ENCODE peak calls at places on chromosomes 1 and 21, in five cellular contexts. One of them, this sample, is unnamed.
A peak's percentile ranks its signal among the peaks of the same experiment; 100 is the strongest.

GRCh38 chr21:42195378-42196031 is 23.4 kb upstream of the ABCG1 start:
- DNase-seq in A549: no peak
- DNase-seq in ovary: no peak
- DNase-seq in transverse colon: peak; percentile 44
- DNase-seq in sigmoid colon: no peak
- DNase-seq in this sample: no peak

GRCh38 chr1:52533710-52534109 is 19.2 kb downstream of the TUT4 start:
- DNase-seq in A549: no peak
- DNase-seq in ovary: no peak
- DNase-seq in transverse colon: no peak
- DNase-seq in sigmoid colon: no peak
- DNase-seq in this sample: no peak

GRCh38 chr1:6591222-6591621 is 11.4 kb downstream of the ZBTB48 start:
- DNase-seq in A549: no peak
- DNase-seq in ovary: no peak
- DNase-seq in transverse colon: no peak
- DNase-seq in sigmoid colon: no peak
- DNase-seq in this sample: no peak

GRCh38 chr1:23625459-23625858 is 66.1 kb upstream of the RPL11 start:
- DNase-seq in A549: no peak
- DNase-seq in ovary: no peak
- DNase-seq in transverse colon: no peak
- DNase-seq in sigmoid colon: no peak
- DNase-seq in this sample: no peak

GRCh38 chr1:36108314-36108713 is 16.7 kb downstream of the COL8A2 start:
- DNase-seq in A549: no peak
- DNase-seq in ovary: no peak
- DNase-seq in transverse colon: no peak
- DNase-seq in sigmoid colon: no peak
- DNase-seq in this sample: no peak

GRCh38 chr1:25875856-25876692 is 566 bp upstream of the PAQR7 start:
- DNase-seq in A549: no peak
- DNase-seq in ovary: no peak
- DNase-seq in transverse colon: no peak
- DNase-seq in sigmoid colon: no peak
- DNase-seq in this sample: no peak

GRCh38 chr1:198246331-198246730 is 89.5 kb downstream of the NEK7 start:
- DNase-seq in A549: no peak
- DNase-seq in ovary: no peak
- DNase-seq in transverse colon: no peak
- DNase-seq in sigmoid colon: no peak
- DNase-seq in this sample: no peak

GRCh38 chr1:98119793-98120192 is 199.0 kb upstream of the DPYD start:
- DNase-seq in A549: peak; percentile 7
- DNase-seq in ovary: no peak
- DNase-seq in transverse colon: no peak
- DNase-seq in sigmoid colon: no peak
- DNase-seq in this sample: peak; percentile 27

GRCh38 chr1:20485527-20486456 is at the start of gene CAMK2N1:
- DNase-seq in A549: peak; percentile 64
- DNase-seq in ovary: peak; percentile 88
- DNase-seq in transverse colon: peak; percentile 86
- DNase-seq in sigmoid colon: peak; percentile 93
- DNase-seq in this sample: peak; percentile 64
- H3K4me1 ChIP-seq in A549: peaks cover 29% of the 10 kb centered on the region
- H3K4me1 ChIP-seq in ovary: peaks cover 11% of the 10 kb centered on the region
- H3K4me1 ChIP-seq in transverse colon: peaks cover 10% of the 10 kb centered on the region
- H3K4me1 ChIP-seq in sigmoid colon: peaks cover 39% of the 10 kb centered on the region
- H3K4me1 ChIP-seq in this sample: peaks cover 36% of the 10 kb centered on the region

DNA sequence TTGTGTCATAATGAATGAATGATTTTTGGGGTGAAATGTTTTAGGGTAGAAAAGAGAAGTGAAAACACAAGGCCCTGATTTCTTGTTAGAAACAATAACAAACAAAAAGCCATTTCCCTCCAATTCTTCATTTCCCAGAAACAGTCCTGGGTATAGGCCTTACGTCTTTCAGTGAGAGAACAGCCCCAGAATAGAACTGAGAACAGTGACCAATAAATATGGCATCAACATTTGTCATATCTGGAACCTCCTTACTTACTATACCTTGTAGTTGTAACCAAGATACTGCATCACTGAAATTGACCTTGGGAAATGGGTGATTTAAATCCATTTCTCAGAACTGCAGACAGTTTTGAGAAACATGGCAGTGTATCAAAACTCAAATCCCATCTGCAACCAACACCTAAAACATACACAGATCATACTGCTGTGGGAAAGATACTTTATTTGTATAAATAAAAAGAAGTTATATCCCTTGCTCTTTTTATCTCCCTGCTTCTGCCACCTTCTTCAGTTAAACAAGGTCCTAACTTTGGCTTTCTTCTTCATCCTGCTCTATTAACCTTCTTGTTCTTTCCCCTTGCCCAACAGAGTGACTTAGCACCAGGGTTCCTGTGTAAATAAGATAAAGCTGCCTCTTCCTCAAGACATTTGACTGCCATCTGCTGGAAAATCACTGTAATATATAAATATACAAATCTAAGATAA is 19.5 kb downstream of the XKR8 start:
- DNase-seq in A549: peak; percentile 65
- DNase-seq in ovary: no peak
- DNase-seq in transverse colon: no peak
- DNase-seq in sigmoid colon: no peak
- DNase-seq in this sample: no peak
- H3K27ac ChIP-seq in A549: no peak overlapping the region
- H3K27ac ChIP-seq in ovary: no peak overlapping the region
- H3K27ac ChIP-seq in transverse colon: no peak overlapping the region
- H3K27ac ChIP-seq in sigmoid colon: no peak overlapping the region
- H3K27ac ChIP-seq in this sample: no peak overlapping the region

DNA sequence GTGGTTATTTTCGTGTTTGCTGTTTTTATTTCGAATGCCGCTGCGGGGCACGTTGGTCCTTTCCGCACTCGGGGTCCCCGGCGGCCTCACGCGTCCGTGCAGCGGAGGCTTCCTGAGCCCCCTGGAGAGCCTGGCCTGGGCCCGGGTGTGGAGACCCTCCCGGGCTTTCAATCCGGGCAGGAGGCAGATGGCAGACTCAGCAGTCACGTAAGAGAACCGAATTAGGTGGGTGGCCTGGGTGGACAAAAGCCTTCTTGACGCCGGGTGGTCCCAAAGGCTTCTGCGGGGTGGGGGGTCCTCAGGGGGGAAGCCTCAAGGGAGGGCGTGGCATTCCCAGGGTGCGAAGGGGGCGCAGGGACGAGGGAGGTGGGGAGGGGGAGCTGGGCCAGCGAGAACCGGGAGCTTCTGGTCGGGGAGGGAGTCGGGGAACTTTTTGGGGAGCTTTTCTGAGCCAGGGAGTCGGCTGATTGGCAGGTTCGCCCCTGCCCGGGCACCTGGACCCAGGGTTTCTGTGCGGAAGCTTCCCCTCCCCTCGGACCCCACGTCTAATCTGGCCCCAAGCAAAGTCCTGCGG is 1.2 kb upstream of the HES4 start:
- DNase-seq in A549: no peak
- DNase-seq in ovary: peak; percentile 36
- DNase-seq in transverse colon: no peak
- DNase-seq in sigmoid colon: peak; percentile 73
- DNase-seq in this sample: no peak
- TF ChIP-seq EP300 in A549: no peak
- TF ChIP-seq EP300 in ovary: no peak
- TF ChIP-seq EP300 in transverse colon: no peak
- TF ChIP-seq EP300 in sigmoid colon: no peak
- TF ChIP-seq EP300 in this sample: no peak

GRCh38 chr1:211332036-211332616 is 5.5 kb downstream of the TRAF5 start:
- DNase-seq in A549: no peak
- DNase-seq in ovary: no peak
- DNase-seq in transverse colon: no peak
- DNase-seq in sigmoid colon: no peak
- DNase-seq in this sample: no peak

GRCh38 chr1:211331011-211331709 is 4.5 kb downstream of the TRAF5 start:
- DNase-seq in A549: no peak
- DNase-seq in ovary: no peak
- DNase-seq in transverse colon: no peak
- DNase-seq in sigmoid colon: no peak
- DNase-seq in this sample: no peak

GRCh38 chr1:211328866-211329265 is 2.2 kb downstream of the TRAF5 start:
- DNase-seq in A549: no peak
- DNase-seq in ovary: no peak
- DNase-seq in transverse colon: no peak
- DNase-seq in sigmoid colon: no peak
- DNase-seq in this sample: no peak

GRCh38 chr1:211329764-211330201 is 3.1 kb downstream of the TRAF5 start:
- DNase-seq in A549: no peak
- DNase-seq in ovary: no peak
- DNase-seq in transverse colon: no peak
- DNase-seq in sigmoid colon: no peak
- DNase-seq in this sample: no peak

DNA sequence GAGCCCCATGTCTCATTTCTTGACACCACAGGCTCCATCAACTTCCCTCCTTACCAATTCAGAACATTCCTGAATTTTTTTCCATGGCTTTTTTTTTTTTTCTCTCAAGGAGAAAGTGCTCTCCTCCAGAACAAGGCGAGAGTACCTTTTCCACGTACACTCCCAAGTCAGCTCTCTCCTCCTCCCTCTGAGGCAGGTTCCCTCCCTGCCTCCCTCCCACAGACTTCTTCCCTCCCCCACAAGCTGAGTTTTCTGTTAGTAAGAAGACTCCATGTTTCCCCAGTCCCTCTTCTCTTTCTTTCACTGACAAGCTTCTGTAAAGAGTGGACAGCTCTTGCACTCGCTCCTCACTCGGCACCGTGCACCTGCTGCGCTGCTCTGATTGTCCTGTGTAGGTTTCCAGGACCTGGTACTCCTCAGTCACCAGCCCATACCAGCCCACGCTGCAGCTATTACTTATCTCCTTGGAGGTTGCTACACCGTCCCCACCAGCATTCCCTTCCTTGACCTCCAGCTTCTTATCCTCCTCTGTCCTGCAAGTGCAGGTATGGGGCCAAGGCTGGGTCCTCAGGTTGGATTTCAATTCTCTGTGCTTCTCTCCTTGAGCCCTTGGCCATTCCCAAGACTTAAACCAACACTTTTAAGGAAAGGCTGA is 3.8 kb downstream of the TRAF5 start:
- DNase-seq in A549: no peak
- DNase-seq in ovary: no peak
- DNase-seq in transverse colon: no peak
- DNase-seq in sigmoid colon: no peak
- DNase-seq in this sample: no peak
- H3K4me1 ChIP-seq in A549: peaks cover 41% of the 10 kb centered on the region
- H3K4me1 ChIP-seq in ovary: peaks cover 13% of the 10 kb centered on the region
- H3K4me1 ChIP-seq in transverse colon: peaks cover 37% of the 10 kb centered on the region
- H3K4me1 ChIP-seq in sigmoid colon: peaks cover 63% of the 10 kb centered on the region
- H3K4me1 ChIP-seq in this sample: peaks cover 91% of the 10 kb centered on the region